ENCODE peak calls at places on chromosomes 11 and 22, in four cellular contexts. J is activated naive CD4-positive, alpha-beta T cell; D is IMR-90; P is RCC 7860. H is an unnamed sample.
A peak's percentile ranks its signal among the peaks of the same experiment; 100 is the strongest.

GRCh38 chr11:34425863-34426262 is 12.9 kb upstream of the CAT start:
- DNase-seq in P (peak; percentile 16), D (no peak), J (no peak), H (no peak)

GRCh38 chr22:43008509-43008908 is 6.4 kb downstream of the PACSIN2 start:
- DNase-seq in P (no peak), J (no peak), D (no peak), H (no peak)

GRCh38 chr22:37169947-37170688 is 17.9 kb downstream of the C1QTNF6 start:
- DNase-seq in J (no peak), P (no peak), D (no peak), H (no peak)

GRCh38 chr11:124961972-124962609 is 8.1 kb downstream of the CCDC15 start:
- DNase-seq in P (peak; percentile 64), D (peak; percentile 85), J (no peak), H (peak; percentile 72)

GRCh38 chr11:69877235-69877634 is 58.0 kb upstream of the FGF3 start:
- DNase-seq in J (no peak), P (no peak), D (no peak), H (no peak)

GRCh38 chr22:29147241-29147919 is 58.3 kb upstream of the EMID1 start:
- DNase-seq in P (no peak), D (no peak), J (no peak), H (no peak)

GRCh38 chr11:58227956-58228615 is 632 bp downstream of the OR10Q1 start:
- DNase-seq in D (no peak), P (no peak), J (no peak), H (no peak)

GRCh38 chr22:39253427-39254070 is 8.8 kb upstream of the PDGFB start:
- DNase-seq in P (peak; percentile 83), J (no peak), D (peak; percentile 89), H (peak; percentile 83)

GRCh38 chr11:77446911-77447629 is 26.8 kb downstream of the PAK1 start:
- DNase-seq in J (no peak), D (no peak), P (no peak), H (no peak)

GRCh38 chr11:115765803-115766239 is 261.6 kb upstream of the CADM1 start:
- DNase-seq in P (no peak), J (no peak), D (peak; percentile 81), H (no peak)

GRCh38 chr22:44898236-44898635 is 111.6 kb downstream of the PHF21B start:
- DNase-seq in D (no peak), J (no peak), P (no peak), H (no peak)

GRCh38 chr11:18527512-18527911 is 770 bp upstream of the TSG101 start:
- DNase-seq in D (peak; percentile 43), P (peak; percentile 30), J (no peak), H (peak; percentile 38)

GRCh38 chr11:10413268-10413667 is 41.8 kb upstream of the AMPD3 start:
- DNase-seq in J (no peak), P (no peak), D (peak; percentile 22), H (peak; percentile 20)

GRCh38 chr22:40058265-40058664 is 63.5 kb downstream of the FAM83F start:
- DNase-seq in J (no peak), P (no peak), D (no peak), H (no peak)

GRCh38 chr22:44668886-44669724 is 32.9 kb upstream of the PRR5 start:
- DNase-seq in J (no peak), D (no peak), P (no peak), H (no peak)

GRCh38 chr11:12098601-12099000 is 11.8 kb upstream of the MICAL2 start:
- DNase-seq in P (no peak), D (no peak), J (no peak), H (no peak)

GRCh38 chr11:10490398-10491232 is 35.6 kb downstream of the AMPD3 start:
- DNase-seq in J (no peak), D (peak; percentile 99), P (peak; percentile 96), H (peak; percentile 96)

GRCh38 chr22:37179622-37180420 is 8.2 kb downstream of the C1QTNF6 start:
- DNase-seq in J (no peak), D (no peak), P (no peak), H (no peak)

GRCh38 chr11:113339909-113340569 is 25.7 kb downstream of the TTC12 start:
- DNase-seq in D (peak; percentile 41), P (no peak), J (no peak), H (no peak)

GRCh38 chr11:75547617-75548054 is 14.4 kb upstream of the SERPINH1 start:
- DNase-seq in J (no peak), P (peak; percentile 40), D (peak; percentile 65), H (peak; percentile 58)

GRCh38 chr22:42180349-42180842 is 49.8 kb upstream of the CYP2D6 start:
- DNase-seq in P (no peak), D (peak; percentile 34), J (no peak), H (peak; percentile 42)

GRCh38 chr11:64650923-64651523 is 60.0 kb downstream of the SLC22A12 start:
- DNase-seq in D (peak; percentile 19), J (no peak), P (no peak), H (peak; percentile 31)

GRCh38 chr11:82738116-82738515 is 4.5 kb upstream of the FAM181B start:
- DNase-seq in J (no peak), P (no peak), D (no peak), H (no peak)

GRCh38 chr22:46036558-46037408 is 59.8 kb upstream of the WNT7B start:
- DNase-seq in P (peak; percentile 53), D (no peak), J (no peak), H (peak; percentile 72)

GRCh38 chr22:37274380-37274862 is 7.9 kb upstream of the CYTH4 start:
- DNase-seq in J (no peak), P (no peak), D (no peak), H (no peak)

GRCh38 chr11:34667810-34668582 is 47.1 kb downstream of the EHF start:
- DNase-seq in P (no peak), J (no peak), D (no peak), H (no peak)

GRCh38 chr22:24486501-24486921 is 8.6 kb upstream of the UPB1 start:
- DNase-seq in D (peak; percentile 82), P (peak; percentile 71), J (no peak), H (peak; percentile 45)

GRCh38 chr22:50403701-50404101 is 60.6 kb downstream of the PPP6R2 start:
- DNase-seq in J (no peak), P (no peak), D (no peak), H (no peak)

GRCh38 chr22:49372111-49372529 is 455.6 kb downstream of the BRD1 start:
- DNase-seq in D (no peak), J (no peak), P (no peak), H (no peak)

GRCh38 chr11:116244889-116245288 is 527.9 kb downstream of the BUD13 start:
- DNase-seq in P (no peak), D (no peak), J (no peak), H (no peak)

GRCh38 chr11:72224587-72225410 is at the start of gene INPPL1:
- DNase-seq in J (no peak), P (peak; percentile 6), D (no peak), H (peak; percentile 15)

GRCh38 chr11:44467931-44468330 is 97.5 kb upstream of the CD82 start:
- DNase-seq in D (no peak), J (no peak), P (no peak), H (no peak)

GRCh38 chr11:111417011-111417765 is 38.1 kb upstream of the POU2AF1 start:
- DNase-seq in D (peak; percentile 73), P (peak; percentile 13), J (no peak), H (peak; percentile 10)

GRCh38 chr11:118417801-118418200 is 16.4 kb downstream of the ATP5MG start:
- DNase-seq in P (peak; percentile 64), J (no peak), D (no peak), H (peak; percentile 72)

GRCh38 chr22:50153056-50153755 is 17.3 kb upstream of the PANX2 start:
- DNase-seq in D (no peak), J (no peak), P (no peak), H (no peak)

GRCh38 chr11:116454020-116454645 is 318.7 kb downstream of the BUD13 start:
- DNase-seq in J (no peak), P (no peak), D (peak; percentile 27), H (peak; percentile 48)

GRCh38 chr22:22394589-22394988 is 114.0 kb downstream of the ZNF280B start:
- DNase-seq in D (no peak), J (no peak), P (no peak), H (no peak)

GRCh38 chr22:31504282-31504681 is 7.9 kb downstream of the SFI1 start:
- DNase-seq in J (no peak), P (no peak), D (peak; percentile 65), H (no peak)

H was measured in ACHN.